ENCODE peak calls at places on chromosomes 6 and 20, in six cellular contexts. Q is H1, J is IMR-90, W is H9, U is neuronal stem cell, Z is mesenchymal stem cell. F is an unnamed sample.

GRCh38 chr6:155152211-155153076 is 111.4 kb upstream of the CLDN20 start:
- DNase-seq in Q (peak), J (no peak), W (peak), U (no peak), Z (no peak), F (peak)

GRCh38 chr6:144298167-144298671 is 13.1 kb downstream of the UTRN start:
- DNase-seq in Q (no peak), J (no peak), W (no peak), U (no peak), Z (no peak), F (no peak)

GRCh38 chr20:20611165-20611564 is 101.3 kb downstream of the RALGAPA2 start:
- DNase-seq in Q (no peak), J (no peak), W (no peak), U (no peak), Z (no peak), F (no peak)

GRCh38 chr20:21808863-21809664 is 103.6 kb downstream of the PAX1 start:
- DNase-seq in Q (peak), J (no peak), W (peak), U (peak), Z (no peak), F (peak)

GRCh38 chr6:107080036-107080435 is 35.3 kb downstream of the BEND3 start:
- DNase-seq in Q (peak), J (no peak), W (peak), U (no peak), Z (no peak), F (peak)

GRCh38 chr20:41480054-41480770 is 113.6 kb upstream of the EMILIN3 start:
- DNase-seq in Q (no peak), J (no peak), W (no peak), U (no peak), Z (peak), F (no peak)

GRCh38 chr6:161396539-161396938 is 122.7 kb upstream of the AGPAT4 start:
- DNase-seq in Q (no peak), J (no peak), W (no peak), U (no peak), Z (no peak), F (no peak)

GRCh38 chr6:95923518-95923917 is 92.3 kb upstream of the FUT9 start:
- DNase-seq in Q (peak), J (no peak), W (peak), U (no peak), Z (no peak), F (peak)

GRCh38 chr6:10595731-10596664 is 74.8 kb downstream of the GCNT2 start:
- DNase-seq in Q (no peak), J (peak), W (peak), U (no peak), Z (peak), F (peak)

GRCh38 chr20:5749512-5750490 is at the start of gene SHLD1:
- DNase-seq in Q (peak), J (peak), W (peak), U (peak), Z (peak), F (peak)

GRCh38 chr6:31966506-31966905 is 5.4 kb downstream of the DXO start:
- DNase-seq in Q (no peak), J (no peak), W (no peak), U (no peak), Z (no peak), F (no peak)

GRCh38 chr6:129251669-129252376 is 368.9 kb downstream of the LAMA2 start:
- DNase-seq in Q (peak), J (peak), W (peak), U (peak), Z (peak), F (peak)

GRCh38 chr6:138714493-138714892 is 59.1 kb upstream of the CCDC28A start:
- DNase-seq in Q (no peak), J (no peak), W (no peak), U (no peak), Z (no peak), F (no peak)

GRCh38 chr6:4790158-4790899 is 14.1 kb downstream of the CDYL start:
- DNase-seq in Q (no peak), J (no peak), W (no peak), U (no peak), Z (no peak), F (no peak)

GRCh38 chr20:50138479-50139393 is 14.8 kb downstream of the PEDS1 start:
- DNase-seq in Q (no peak), J (no peak), W (peak), U (no peak), Z (no peak), F (no peak)
- H3K27ac ChIP-seq in Q (peak), J (no peak), W (no peak), U (no peak), Z (peak), F (no peak)

GRCh38 chr20:58436868-58437645 is 48.0 kb downstream of the VAPB start:
- DNase-seq in Q (no peak), J (no peak), W (no peak), U (no peak), Z (no peak), F (no peak)
- H2BK15ac ChIP-seq in Q (no peak), J (no peak), W (no peak), U (no peak), Z (no peak), F (no peak)

GRCh38 chr6:63806573-63806913 is 170.9 kb downstream of the PHF3 start:
- DNase-seq in Q (no peak), J (no peak), W (no peak), U (no peak), Z (no peak), F (no peak)

GRCh38 chr6:63807056-63807455 is 171.5 kb downstream of the PHF3 start:
- DNase-seq in Q (no peak), J (no peak), W (no peak), U (no peak), Z (peak), F (no peak)

GRCh38 chr6:63805808-63806572 is 170.4 kb downstream of the PHF3 start:
- DNase-seq in Q (no peak), J (peak), W (no peak), U (no peak), Z (peak), F (peak)

GRCh38 chr6:63804381-63804956 is 168.9 kb downstream of the PHF3 start:
- DNase-seq in Q (no peak), J (peak), W (no peak), U (no peak), Z (peak), F (peak)

DNA sequence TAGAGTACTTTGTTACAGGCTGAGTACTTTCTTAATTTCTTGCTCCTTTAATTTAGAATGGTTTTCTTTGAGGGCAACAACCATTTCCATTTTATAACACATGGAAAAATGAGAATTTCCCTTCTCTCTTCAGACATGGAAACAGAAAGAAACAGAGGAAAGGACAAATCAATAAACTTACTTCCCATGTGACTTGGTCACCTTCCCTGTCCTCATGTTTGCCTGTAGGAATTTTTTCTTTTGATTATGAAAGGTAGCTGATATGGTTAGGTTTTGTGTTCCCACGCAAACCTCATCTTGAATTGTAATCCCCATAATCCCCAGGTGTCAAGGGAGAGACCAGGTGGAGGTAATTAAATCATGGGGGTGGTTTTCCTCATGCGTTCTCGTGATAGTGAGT is 169.7 kb downstream of the PHF3 start:
- DNase-seq in Q (no peak), J (no peak), W (no peak), U (no peak), Z (no peak), F (no peak)
- H3K27ac ChIP-seq in Q (no peak), J (peak), W (no peak), U (no peak), Z (peak), F (peak)

GRCh38 chr6:122408697-122409458 is 9.4 kb downstream of the HSF2 start:
- DNase-seq in Q (no peak), J (no peak), W (no peak), U (no peak), Z (no peak), F (no peak)

GRCh38 chr6:122406187-122406586 is 6.7 kb downstream of the HSF2 start:
- DNase-seq in Q (no peak), J (no peak), W (no peak), U (no peak), Z (no peak), F (no peak)

GRCh38 chr6:122408240-122408639 is 8.8 kb downstream of the HSF2 start:
- DNase-seq in Q (no peak), J (no peak), W (no peak), U (no peak), Z (no peak), F (no peak)

GRCh38 chr6:122405417-122405816 is 6.0 kb downstream of the HSF2 start:
- DNase-seq in Q (no peak), J (peak), W (no peak), U (no peak), Z (peak), F (peak)

DNA sequence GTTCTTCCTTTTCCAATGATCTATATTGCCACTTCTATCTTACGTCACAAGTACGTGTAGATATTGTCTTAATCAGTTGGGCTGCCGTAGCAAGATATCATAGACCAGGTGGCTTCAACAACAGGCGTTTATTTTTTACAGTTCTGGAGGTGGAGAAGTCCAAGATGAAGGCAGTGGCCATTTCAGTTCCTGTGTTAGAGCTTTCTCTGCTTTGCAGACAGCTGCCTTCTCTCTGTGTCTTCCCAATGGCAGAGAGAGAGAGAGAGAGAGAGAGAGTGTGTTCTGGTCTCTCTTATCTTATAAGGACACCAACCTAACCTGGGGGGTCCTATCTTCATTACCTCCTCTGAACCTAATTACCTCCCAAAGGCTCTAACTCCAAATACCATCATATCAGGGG is 8.3 kb downstream of the HSF2 start:
- DNase-seq in Q (no peak), J (no peak), W (no peak), U (no peak), Z (no peak), F (no peak)
- H2BK15ac ChIP-seq in Q (no peak), J (no peak), W (no peak), U (no peak), Z (no peak), F (no peak)

F was measured in mesendoderm.